ENCODE peak calls at places on chromosomes 16 and 17, in nine cellular contexts. Z is activated B cell treated with CpG ODN at 0.5 μM for 24 hours, P is pancreas, J is HL-60, D is endothelial cell, R is type B pancreatic cell, O is tibial artery, F is fibroblast of the aortic adventitia, Y is IMR-90. E is an unnamed sample.

GRCh38 chr16:8109510-8110369 is 480.6 kb downstream of the TMEM114 start:
- DNase-seq in Z (no peak), P (no peak), J (no peak), D (no peak), R (no peak), O (no peak), F (no peak), Y (no peak), E (no peak)

GRCh38 chr17:81253358-81254131 is 14.4 kb downstream of the NDUFAF8 start:
- DNase-seq in Z (peak), P (no peak), J (peak), D (peak), R (no peak), O (no peak), F (peak), Y (peak), E (peak)

GRCh38 chr16:49496656-49497055 is 123.1 kb downstream of the C16orf78 start:
- DNase-seq in Z (no peak), P (no peak), J (no peak), D (no peak), R (no peak), O (peak), F (no peak), Y (no peak), E (no peak)

GRCh38 chr17:27559996-27560481 is 70.9 kb upstream of the LGALS9 start:
- DNase-seq in Z (no peak), P (peak), J (no peak), D (no peak), R (no peak), O (peak), F (peak), Y (peak), E (peak)

GRCh38 chr16:368388-369158 is 1.8 kb downstream of the MRPL28 start:
- DNase-seq in Z (no peak), P (peak), J (no peak), D (no peak), R (no peak), O (no peak), F (no peak), Y (no peak), E (no peak)

GRCh38 chr17:1762906-1763829 is 1.3 kb downstream of the SERPINF1 start:
- DNase-seq in Z (no peak), P (no peak), J (no peak), D (no peak), R (no peak), O (peak), F (peak), Y (peak), E (peak)

GRCh38 chr17:72254808-72255449 is 134.1 kb downstream of the SOX9 start:
- DNase-seq in Z (no peak), P (no peak), J (no peak), D (no peak), R (no peak), O (no peak), F (no peak), Y (peak), E (no peak)

GRCh38 chr17:81384929-81385319 is 10.3 kb upstream of the BAHCC1 start:
- DNase-seq in Z (no peak), P (no peak), J (no peak), D (no peak), R (no peak), O (no peak), F (no peak), Y (no peak), E (no peak)

GRCh38 chr17:74110467-74110866 is 93.0 kb upstream of the RPL38 start:
- DNase-seq in Z (no peak), P (no peak), J (no peak), D (no peak), R (no peak), O (no peak), F (no peak), Y (no peak), E (no peak)

GRCh38 chr17:70137451-70138230 is 31.7 kb upstream of the KCNJ2 start:
- DNase-seq in Z (no peak), P (peak), J (no peak), D (no peak), R (no peak), O (peak), F (peak), Y (peak), E (no peak)

GRCh38 chr16:27377666-27378485 is 24.1 kb upstream of the IL21R start:
- DNase-seq in Z (no peak), P (no peak), J (peak), D (no peak), R (no peak), O (no peak), F (no peak), Y (no peak), E (no peak)

GRCh38 chr16:66455970-66456369 is 28.9 kb downstream of the BEAN1 start:
- DNase-seq in Z (no peak), P (no peak), J (no peak), D (no peak), R (no peak), O (no peak), F (no peak), Y (no peak), E (no peak)

GRCh38 chr17:21041753-21042433 is 918 bp downstream of the USP22 start:
- DNase-seq in Z (peak), P (peak), J (peak), D (peak), R (peak), O (peak), F (peak), Y (peak), E (peak)

GRCh38 chr16:23031508-23032098 is 117.6 kb downstream of the USP31 start:
- DNase-seq in Z (no peak), P (no peak), J (no peak), D (no peak), R (no peak), O (no peak), F (no peak), Y (no peak), E (no peak)

GRCh38 chr16:65289022-65289421 is 167.2 kb upstream of the CDH11 start:
- DNase-seq in Z (no peak), P (no peak), J (no peak), D (no peak), R (no peak), O (no peak), F (no peak), Y (no peak), E (no peak)

GRCh38 chr16:30985401-30986128 is 558 bp downstream of the HSD3B7 start:
- DNase-seq in Z (no peak), P (peak), J (no peak), D (no peak), R (no peak), O (peak), F (peak), Y (no peak), E (no peak)
- TF ChIP-seq CTCF in Z (no peak), P (no peak), J (no peak), D (no peak), R (no peak), O (no peak), F (no peak), Y (no peak), E (no peak)

GRCh38 chr16:72858611-72859493 is 189.1 kb downstream of the ZFHX3 start:
- DNase-seq in Z (no peak), P (no peak), J (no peak), D (no peak), R (no peak), O (peak), F (peak), Y (peak), E (no peak)

GRCh38 chr16:72859581-72859980 is 188.3 kb downstream of the ZFHX3 start:
- DNase-seq in Z (no peak), P (no peak), J (no peak), D (no peak), R (no peak), O (no peak), F (no peak), Y (no peak), E (no peak)

GRCh38 chr16:72857841-72858594 is 189.9 kb downstream of the ZFHX3 start:
- DNase-seq in Z (no peak), P (no peak), J (no peak), D (no peak), R (no peak), O (no peak), F (no peak), Y (no peak), E (no peak)

GRCh38 chr16:72854537-72854936 is 193.4 kb downstream of the ZFHX3 start:
- DNase-seq in Z (no peak), P (no peak), J (no peak), D (no peak), R (no peak), O (no peak), F (no peak), Y (no peak), E (no peak)

DNA sequence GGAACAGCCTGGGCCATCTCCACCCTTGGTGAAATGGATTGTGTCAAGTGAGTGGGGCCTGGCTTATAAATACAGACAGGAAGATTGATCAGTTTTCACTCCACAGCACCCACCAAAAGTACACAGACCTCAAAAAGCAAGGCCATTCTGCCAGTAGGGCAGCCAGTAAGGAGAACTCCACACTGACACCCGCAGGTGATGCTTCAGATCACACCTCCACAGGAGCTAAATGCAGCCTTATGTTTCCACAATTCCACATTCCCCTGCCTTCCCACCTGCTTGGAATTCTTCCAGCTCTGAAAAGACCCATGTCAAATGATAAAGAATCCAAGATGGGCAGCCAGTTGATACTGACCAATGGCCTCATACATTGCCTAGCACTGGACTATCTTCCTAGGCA is 191.1 kb downstream of the ZFHX3 start:
- DNase-seq in Z (no peak), P (no peak), J (peak), D (peak), R (no peak), O (no peak), F (no peak), Y (no peak), E (no peak)
- TF ChIP-seq CTCF in Z (no peak), P (no peak), J (peak), D (peak), R (peak), O (no peak), F (peak), Y (peak), E (no peak)

DNA sequence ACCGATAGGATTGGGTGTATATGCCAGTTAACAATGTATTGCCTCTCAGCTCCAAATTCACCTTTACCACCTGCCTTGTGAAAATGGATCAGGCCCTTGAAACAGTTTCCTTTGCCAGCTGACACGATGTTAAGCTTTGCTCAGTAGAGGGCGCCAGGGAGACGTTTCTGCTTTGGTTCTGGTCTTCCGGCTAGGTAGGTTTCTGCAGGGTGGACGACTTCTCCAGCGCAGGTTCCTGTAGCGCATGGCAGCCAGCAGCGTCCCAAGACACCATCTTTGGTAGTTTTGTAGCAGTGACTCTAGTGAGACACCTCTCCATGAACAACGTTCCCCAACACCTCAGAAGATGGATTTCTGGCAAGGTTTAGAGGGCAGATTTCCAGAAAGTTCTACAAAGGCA is 24.0 kb downstream of the SYCE1L start:
- DNase-seq in Z (no peak), P (no peak), J (no peak), D (peak), R (no peak), O (no peak), F (no peak), Y (no peak), E (no peak)
- TF ChIP-seq CTCF in Z (no peak), P (no peak), J (peak), D (peak), R (peak), O (no peak), F (no peak), Y (peak), E (peak)

DNA sequence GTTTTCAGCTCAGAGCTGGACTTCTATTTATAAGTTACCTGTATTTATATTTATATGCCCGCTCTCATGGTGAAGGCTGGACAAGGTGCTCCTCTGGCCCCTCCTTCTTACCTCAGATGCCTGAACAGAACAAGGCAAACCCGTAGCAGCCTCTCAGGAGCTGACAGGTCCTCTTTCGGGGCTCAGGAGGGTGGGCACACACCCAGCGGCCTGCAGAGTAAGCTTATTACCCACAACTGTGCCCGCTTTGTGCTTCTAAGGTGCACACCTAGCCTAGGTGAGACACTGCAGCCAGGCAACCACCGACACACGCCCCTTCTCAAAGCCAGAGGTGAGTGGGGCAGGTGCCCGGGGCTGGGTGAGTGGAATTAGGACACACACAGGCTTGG is 5.3 kb downstream of the NKIRAS2 start:
- DNase-seq in Z (no peak), P (no peak), J (no peak), D (no peak), R (no peak), O (no peak), F (no peak), Y (no peak), E (no peak)
- TF ChIP-seq CTCF in Z (no peak), P (no peak), J (no peak), D (peak), R (no peak), O (no peak), F (no peak), Y (no peak), E (peak)

GRCh38 chr17:17570207-17570797 is 21.2 kb downstream of the PEMT start:
- DNase-seq in Z (no peak), P (peak), J (peak), D (peak), R (no peak), O (no peak), F (peak), Y (peak), E (no peak)
- TF ChIP-seq CTCF in Z (no peak), P (peak), J (no peak), D (no peak), R (peak), O (peak), F (peak), Y (peak), E (no peak)

GRCh38 chr16:83878838-83879237 is 20.1 kb upstream of the MLYCD start:
- DNase-seq in Z (no peak), P (no peak), J (peak), D (no peak), R (no peak), O (no peak), F (peak), Y (peak), E (no peak)
- TF ChIP-seq CTCF in Z (no peak), P (no peak), J (no peak), D (peak), R (peak), O (peak), F (peak), Y (peak), E (peak)

GRCh38 chr16:89460556-89460955 is 29.8 kb downstream of the ANKRD11 start:
- DNase-seq in Z (no peak), P (no peak), J (no peak), D (no peak), R (no peak), O (no peak), F (no peak), Y (no peak), E (no peak)
- TF ChIP-seq CTCF in Z (no peak), P (no peak), J (no peak), D (no peak), R (no peak), O (no peak), F (no peak), Y (no peak), E (no peak)

GRCh38 chr16:75566040-75566888 is at the start of gene GABARAPL2:
- DNase-seq in Z (peak), P (peak), J (peak), D (peak), R (peak), O (peak), F (peak), Y (peak), E (peak)
- TF ChIP-seq CTCF in Z (no peak), P (no peak), J (no peak), D (no peak), R (no peak), O (no peak), F (no peak), Y (no peak), E (no peak)

E was measured in mesothelial cell of epicardium.